ENCODE peak calls at places on chromosomes 5 and 9, in ten cellular contexts. One of them, this sample, is unnamed.

GRCh38 chr5:65334077-65334476 is 147.6 kb downstream of the ADAMTS6 start:
- DNase-seq in type B pancreatic cell: no peak
- DNase-seq in GM10248: no peak
- DNase-seq in GM20000: no peak
- DNase-seq in transverse colon: peak; percentile 16
- DNase-seq in MCF 10A: peak; percentile 31
- DNase-seq in RWPE1: peak; percentile 30
- DNase-seq in HCT116: no peak
- DNase-seq in colonic mucosa: peak; percentile 22
- DNase-seq in left ventricle myocardium inferior: no peak
- DNase-seq in this sample: no peak

GRCh38 chr9:72996106-72996505 is 43.3 kb upstream of the ALDH1A1 start:
- DNase-seq in colonic mucosa: no peak
- DNase-seq in GM20000: no peak
- DNase-seq in type B pancreatic cell: no peak
- DNase-seq in left ventricle myocardium inferior: no peak
- DNase-seq in MCF 10A: no peak
- DNase-seq in HCT116: no peak
- DNase-seq in RWPE1: no peak
- DNase-seq in GM10248: no peak
- DNase-seq in transverse colon: no peak
- DNase-seq in this sample: no peak

GRCh38 chr5:150302301-150303069 is at the start of gene ARSI:
- DNase-seq in left ventricle myocardium inferior: peak; percentile 34
- DNase-seq in HCT116: no peak
- DNase-seq in type B pancreatic cell: no peak
- DNase-seq in GM20000: peak; percentile 53
- DNase-seq in RWPE1: peak; percentile 91
- DNase-seq in MCF 10A: peak; percentile 49
- DNase-seq in colonic mucosa: peak; percentile 42
- DNase-seq in transverse colon: peak; percentile 40
- DNase-seq in GM10248: no peak
- DNase-seq in this sample: no peak

GRCh38 chr9:34372598-34373011 is 4.1 kb downstream of the MYORG start:
- DNase-seq in type B pancreatic cell: no peak
- DNase-seq in RWPE1: no peak
- DNase-seq in HCT116: no peak
- DNase-seq in colonic mucosa: no peak
- DNase-seq in GM10248: no peak
- DNase-seq in GM20000: no peak
- DNase-seq in transverse colon: no peak
- DNase-seq in MCF 10A: no peak
- DNase-seq in left ventricle myocardium inferior: no peak
- DNase-seq in this sample: no peak

GRCh38 chr5:139946440-139946839 is 96.7 kb downstream of the NRG2 start:
- DNase-seq in GM10248: no peak
- DNase-seq in RWPE1: no peak
- DNase-seq in MCF 10A: no peak
- DNase-seq in HCT116: no peak
- DNase-seq in colonic mucosa: no peak
- DNase-seq in type B pancreatic cell: no peak
- DNase-seq in transverse colon: no peak
- DNase-seq in GM20000: no peak
- DNase-seq in left ventricle myocardium inferior: no peak
- DNase-seq in this sample: no peak

GRCh38 chr5:107826311-107827000 is 155.7 kb upstream of the EFNA5 start:
- DNase-seq in left ventricle myocardium inferior: no peak
- DNase-seq in MCF 10A: no peak
- DNase-seq in GM10248: no peak
- DNase-seq in colonic mucosa: no peak
- DNase-seq in GM20000: no peak
- DNase-seq in HCT116: no peak
- DNase-seq in type B pancreatic cell: no peak
- DNase-seq in RWPE1: no peak
- DNase-seq in transverse colon: no peak
- DNase-seq in this sample: no peak

GRCh38 chr5:8682381-8682780 is 813.4 kb downstream of the MTRR start:
- DNase-seq in RWPE1: no peak
- DNase-seq in MCF 10A: no peak
- DNase-seq in type B pancreatic cell: no peak
- DNase-seq in HCT116: no peak
- DNase-seq in transverse colon: no peak
- DNase-seq in left ventricle myocardium inferior: no peak
- DNase-seq in colonic mucosa: no peak
- DNase-seq in GM20000: no peak
- DNase-seq in GM10248: no peak
- DNase-seq in this sample: no peak

GRCh38 chr5:2383678-2384025 is 367.8 kb downstream of the IRX2 start:
- DNase-seq in MCF 10A: no peak
- DNase-seq in GM10248: no peak
- DNase-seq in left ventricle myocardium inferior: no peak
- DNase-seq in GM20000: no peak
- DNase-seq in colonic mucosa: no peak
- DNase-seq in RWPE1: no peak
- DNase-seq in HCT116: no peak
- DNase-seq in transverse colon: no peak
- DNase-seq in type B pancreatic cell: no peak
- DNase-seq in this sample: no peak

GRCh38 chr9:22446589-22446949 is at the start of gene DMRTA1:
- DNase-seq in GM20000: peak; percentile 28
- DNase-seq in MCF 10A: peak; percentile 55
- DNase-seq in transverse colon: peak; percentile 72
- DNase-seq in GM10248: peak; percentile 13
- DNase-seq in left ventricle myocardium inferior: peak; percentile 84
- DNase-seq in HCT116: no peak
- DNase-seq in RWPE1: peak; percentile 93
- DNase-seq in type B pancreatic cell: peak; percentile 71
- DNase-seq in colonic mucosa: peak; percentile 90
- DNase-seq in this sample: no peak

GRCh38 chr5:132060501-132061161 is at the start of gene IL3:
- DNase-seq in HCT116: no peak
- DNase-seq in GM10248: no peak
- DNase-seq in MCF 10A: no peak
- DNase-seq in transverse colon: peak; percentile 3
- DNase-seq in GM20000: no peak
- DNase-seq in RWPE1: no peak
- DNase-seq in type B pancreatic cell: no peak
- DNase-seq in colonic mucosa: no peak
- DNase-seq in left ventricle myocardium inferior: peak; percentile 6
- DNase-seq in this sample: peak; percentile 7

GRCh38 chr5:98275980-98276379 is 497.5 kb upstream of the RGMB start:
- DNase-seq in type B pancreatic cell: no peak
- DNase-seq in HCT116: no peak
- DNase-seq in RWPE1: no peak
- DNase-seq in MCF 10A: no peak
- DNase-seq in colonic mucosa: no peak
- DNase-seq in GM10248: no peak
- DNase-seq in GM20000: no peak
- DNase-seq in transverse colon: no peak
- DNase-seq in left ventricle myocardium inferior: no peak
- DNase-seq in this sample: no peak

GRCh38 chr5:141778211-141778610 is 96.2 kb upstream of the ARAP3 start:
- DNase-seq in MCF 10A: peak; percentile 85
- DNase-seq in GM20000: no peak
- DNase-seq in colonic mucosa: no peak
- DNase-seq in HCT116: no peak
- DNase-seq in transverse colon: no peak
- DNase-seq in type B pancreatic cell: no peak
- DNase-seq in GM10248: no peak
- DNase-seq in RWPE1: peak; percentile 55
- DNase-seq in left ventricle myocardium inferior: no peak
- DNase-seq in this sample: no peak

GRCh38 chr5:74693176-74693575 is 8.1 kb downstream of the HEXB start:
- DNase-seq in left ventricle myocardium inferior: no peak
- DNase-seq in GM20000: no peak
- DNase-seq in type B pancreatic cell: no peak
- DNase-seq in transverse colon: no peak
- DNase-seq in RWPE1: peak; percentile 68
- DNase-seq in GM10248: no peak
- DNase-seq in colonic mucosa: no peak
- DNase-seq in MCF 10A: peak; percentile 54
- DNase-seq in HCT116: no peak
- DNase-seq in this sample: no peak

GRCh38 chr9:126702501-126703329 is 89.0 kb downstream of the LMX1B start:
- DNase-seq in colonic mucosa: no peak
- DNase-seq in MCF 10A: peak; percentile 23
- DNase-seq in transverse colon: no peak
- DNase-seq in RWPE1: peak; percentile 56
- DNase-seq in GM20000: peak; percentile 66
- DNase-seq in type B pancreatic cell: peak; percentile 75
- DNase-seq in left ventricle myocardium inferior: no peak
- DNase-seq in GM10248: peak; percentile 62
- DNase-seq in HCT116: no peak
- DNase-seq in this sample: no peak

GRCh38 chr5:163569284-163569683 is 63.9 kb downstream of the MAT2B start:
- DNase-seq in colonic mucosa: no peak
- DNase-seq in MCF 10A: peak; percentile 70
- DNase-seq in GM20000: no peak
- DNase-seq in transverse colon: no peak
- DNase-seq in HCT116: no peak
- DNase-seq in left ventricle myocardium inferior: no peak
- DNase-seq in GM10248: no peak
- DNase-seq in type B pancreatic cell: no peak
- DNase-seq in RWPE1: peak; percentile 18
- DNase-seq in this sample: no peak

GRCh38 chr5:33297760-33298216 is 143.0 kb upstream of the TARS1 start:
- DNase-seq in GM10248: no peak
- DNase-seq in transverse colon: no peak
- DNase-seq in colonic mucosa: no peak
- DNase-seq in type B pancreatic cell: no peak
- DNase-seq in MCF 10A: no peak
- DNase-seq in HCT116: no peak
- DNase-seq in RWPE1: no peak
- DNase-seq in GM20000: no peak
- DNase-seq in left ventricle myocardium inferior: no peak
- DNase-seq in this sample: no peak

GRCh38 chr9:135602789-135603481 is 36.4 kb downstream of the GLT6D1 start:
- DNase-seq in RWPE1: peak; percentile 70
- DNase-seq in colonic mucosa: peak; percentile 53
- DNase-seq in GM10248: peak; percentile 64
- DNase-seq in left ventricle myocardium inferior: peak; percentile 14
- DNase-seq in type B pancreatic cell: no peak
- DNase-seq in GM20000: peak; percentile 74
- DNase-seq in transverse colon: peak; percentile 47
- DNase-seq in HCT116: peak; percentile 29
- DNase-seq in MCF 10A: peak; percentile 51
- DNase-seq in this sample: peak; percentile 35

GRCh38 chr5:10446490-10446889 is 4.8 kb downstream of the ROPN1L start:
- DNase-seq in HCT116: no peak
- DNase-seq in left ventricle myocardium inferior: no peak
- DNase-seq in MCF 10A: no peak
- DNase-seq in RWPE1: no peak
- DNase-seq in colonic mucosa: no peak
- DNase-seq in type B pancreatic cell: no peak
- DNase-seq in transverse colon: no peak
- DNase-seq in GM10248: no peak
- DNase-seq in GM20000: no peak
- DNase-seq in this sample: no peak

DNA sequence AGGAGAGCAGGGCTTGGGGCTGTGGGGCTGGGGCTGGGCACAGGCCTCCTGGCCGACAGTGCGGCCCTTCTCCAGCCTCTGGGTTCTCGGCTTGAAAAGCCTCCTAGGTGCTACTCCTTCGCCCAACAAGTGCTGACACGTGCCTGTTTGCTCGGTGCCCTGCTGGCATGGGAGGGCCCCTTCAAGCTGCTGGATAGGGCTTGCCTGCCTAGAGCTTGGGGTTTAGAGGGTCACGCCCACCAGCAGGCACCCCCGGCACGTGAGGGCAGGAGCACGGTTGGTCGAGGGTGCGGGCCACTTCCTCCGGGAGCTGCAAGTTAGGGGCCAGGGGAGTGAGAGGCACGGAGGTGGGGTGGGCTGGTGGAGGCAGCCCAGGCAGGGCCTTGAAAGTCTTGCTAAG is 106.2 kb downstream of the RXRA start:
- DNase-seq in GM10248: no peak
- DNase-seq in MCF 10A: peak; percentile 67
- DNase-seq in type B pancreatic cell: no peak
- DNase-seq in HCT116: no peak
- DNase-seq in colonic mucosa: no peak
- DNase-seq in left ventricle myocardium inferior: no peak
- DNase-seq in GM20000: no peak
- DNase-seq in RWPE1: peak; percentile 79
- DNase-seq in transverse colon: no peak
- DNase-seq in this sample: no peak
- TF ChIP-seq CTCF in GM10248: no peak
- TF ChIP-seq CTCF in MCF 10A: no peak
- TF ChIP-seq CTCF in type B pancreatic cell: no peak
- TF ChIP-seq CTCF in HCT116: no peak
- TF ChIP-seq CTCF in colonic mucosa: no peak
- TF ChIP-seq CTCF in left ventricle myocardium inferior: no peak
- TF ChIP-seq CTCF in GM20000: no peak
- TF ChIP-seq CTCF in RWPE1: no peak
- TF ChIP-seq CTCF in transverse colon: no peak
- TF ChIP-seq CTCF in this sample: no peak

GRCh38 chr9:14529047-14529446 is 164.2 kb downstream of the ZDHHC21 start:
- DNase-seq in HCT116: no peak
- DNase-seq in RWPE1: no peak
- DNase-seq in GM10248: no peak
- DNase-seq in colonic mucosa: no peak
- DNase-seq in GM20000: no peak
- DNase-seq in MCF 10A: no peak
- DNase-seq in left ventricle myocardium inferior: no peak
- DNase-seq in type B pancreatic cell: no peak
- DNase-seq in transverse colon: no peak
- DNase-seq in this sample: no peak
- TF ChIP-seq CTCF in HCT116: no peak
- TF ChIP-seq CTCF in RWPE1: no peak
- TF ChIP-seq CTCF in GM10248: no peak
- TF ChIP-seq CTCF in colonic mucosa: no peak
- TF ChIP-seq CTCF in GM20000: no peak
- TF ChIP-seq CTCF in MCF 10A: no peak
- TF ChIP-seq CTCF in left ventricle myocardium inferior: no peak
- TF ChIP-seq CTCF in type B pancreatic cell: no peak
- TF ChIP-seq CTCF in transverse colon: no peak
- TF ChIP-seq CTCF in this sample: no peak

DNA sequence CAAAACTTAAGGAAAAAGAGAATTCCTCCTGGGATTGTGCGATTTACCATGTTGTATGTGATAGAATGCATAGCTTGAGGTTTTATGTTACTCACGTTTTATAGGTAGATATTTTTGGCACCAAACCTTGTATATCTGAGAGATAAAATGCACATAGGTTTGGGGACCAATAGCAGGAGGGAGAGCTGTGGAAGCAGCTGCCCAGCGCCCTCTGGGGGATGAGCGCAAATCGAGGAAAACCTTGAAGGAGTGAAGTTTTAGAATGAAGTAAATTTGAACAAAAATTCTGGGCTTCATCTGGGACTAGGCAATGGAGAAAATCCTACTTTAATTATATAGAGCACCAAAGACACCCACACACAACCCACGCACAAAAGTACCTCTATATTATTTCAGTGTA is 197.0 kb downstream of the ADCY2 start:
- DNase-seq in type B pancreatic cell: no peak
- DNase-seq in left ventricle myocardium inferior: no peak
- DNase-seq in transverse colon: no peak
- DNase-seq in GM20000: peak; percentile 6
- DNase-seq in HCT116: no peak
- DNase-seq in colonic mucosa: no peak
- DNase-seq in MCF 10A: peak; percentile 1
- DNase-seq in GM10248: no peak
- DNase-seq in RWPE1: no peak
- DNase-seq in this sample: no peak
- TF ChIP-seq CTCF in type B pancreatic cell: peak; percentile 69
- TF ChIP-seq CTCF in left ventricle myocardium inferior: no peak
- TF ChIP-seq CTCF in transverse colon: peak; percentile 28
- TF ChIP-seq CTCF in GM20000: no peak
- TF ChIP-seq CTCF in HCT116: peak; percentile 22
- TF ChIP-seq CTCF in colonic mucosa: no peak
- TF ChIP-seq CTCF in MCF 10A: peak; percentile 20
- TF ChIP-seq CTCF in GM10248: peak; percentile 19
- TF ChIP-seq CTCF in RWPE1: no peak
- TF ChIP-seq CTCF in this sample: no peak

GRCh38 chr5:127757576-127757975 is 54.4 kb downstream of the CCDC192 start:
- DNase-seq in GM10248: peak; percentile 38
- DNase-seq in MCF 10A: peak; percentile 74
- DNase-seq in GM20000: peak; percentile 31
- DNase-seq in RWPE1: peak; percentile 74
- DNase-seq in colonic mucosa: peak; percentile 69
- DNase-seq in transverse colon: peak; percentile 39
- DNase-seq in HCT116: peak; percentile 48
- DNase-seq in left ventricle myocardium inferior: no peak
- DNase-seq in type B pancreatic cell: no peak
- DNase-seq in this sample: no peak
- TF ChIP-seq CTCF in GM10248: peak; percentile 23
- TF ChIP-seq CTCF in MCF 10A: peak; percentile 64
- TF ChIP-seq CTCF in GM20000: peak; percentile 11
- TF ChIP-seq CTCF in RWPE1: peak; percentile 71
- TF ChIP-seq CTCF in colonic mucosa: peak; percentile 44
- TF ChIP-seq CTCF in transverse colon: peak; percentile 48
- TF ChIP-seq CTCF in HCT116: peak; percentile 63
- TF ChIP-seq CTCF in left ventricle myocardium inferior: peak; percentile 65
- TF ChIP-seq CTCF in type B pancreatic cell: peak; percentile 66
- TF ChIP-seq CTCF in this sample: no peak